ENCODE peak calls at places on chromosomes 13 and 19, in six cellular contexts. One of them, this sample, is unnamed.
A peak's percentile ranks its signal among the peaks of the same experiment; 100 is the strongest.

GRCh38 chr19:32223595-32224370 is 121.6 kb upstream of the ZNF507 start:
- DNase-seq in breast epithelium: no peak
- DNase-seq in GM10248: no peak
- DNase-seq in mesothelial cell of epicardium: no peak
- DNase-seq in body of pancreas: no peak
- DNase-seq in H9: no peak
- DNase-seq in this sample: no peak

GRCh38 chr13:30480292-30480947 is 14.7 kb upstream of the HMGB1 start:
- DNase-seq in body of pancreas: peak; percentile 63
- DNase-seq in mesothelial cell of epicardium: no peak
- DNase-seq in breast epithelium: peak; percentile 52
- DNase-seq in GM10248: no peak
- DNase-seq in H9: no peak
- DNase-seq in this sample: no peak

GRCh38 chr19:14555918-14556661 is 15.8 kb downstream of the NDUFB7 start:
- DNase-seq in GM10248: no peak
- DNase-seq in body of pancreas: no peak
- DNase-seq in mesothelial cell of epicardium: no peak
- DNase-seq in breast epithelium: peak; percentile 67
- DNase-seq in H9: peak; percentile 30
- DNase-seq in this sample: no peak

GRCh38 chr13:59890064-59890463 is 273.7 kb downstream of the DIAPH3 start:
- DNase-seq in breast epithelium: no peak
- DNase-seq in H9: no peak
- DNase-seq in mesothelial cell of epicardium: no peak
- DNase-seq in GM10248: no peak
- DNase-seq in body of pancreas: no peak
- DNase-seq in this sample: peak; percentile 64

GRCh38 chr19:4851551-4852290 is 15.7 kb downstream of the PLIN3 start:
- DNase-seq in breast epithelium: peak; percentile 45
- DNase-seq in GM10248: peak; percentile 84
- DNase-seq in mesothelial cell of epicardium: peak; percentile 78
- DNase-seq in body of pancreas: peak; percentile 80
- DNase-seq in H9: peak; percentile 89
- DNase-seq in this sample: peak; percentile 49

GRCh38 chr19:54928299-54928698 is 19.0 kb downstream of the NLRP7 start:
- DNase-seq in H9: no peak
- DNase-seq in breast epithelium: no peak
- DNase-seq in GM10248: no peak
- DNase-seq in body of pancreas: no peak
- DNase-seq in mesothelial cell of epicardium: no peak
- DNase-seq in this sample: no peak

GRCh38 chr19:42184401-42184861 is 33.0 kb downstream of the DEDD2 start:
- DNase-seq in H9: peak; percentile 94
- DNase-seq in mesothelial cell of epicardium: peak; percentile 79
- DNase-seq in breast epithelium: peak; percentile 44
- DNase-seq in GM10248: peak; percentile 80
- DNase-seq in body of pancreas: peak; percentile 85
- DNase-seq in this sample: peak; percentile 95

GRCh38 chr13:65943024-65943423 is 1287.1 kb downstream of the PCDH9 start:
- DNase-seq in body of pancreas: no peak
- DNase-seq in H9: no peak
- DNase-seq in GM10248: no peak
- DNase-seq in breast epithelium: no peak
- DNase-seq in mesothelial cell of epicardium: no peak
- DNase-seq in this sample: peak; percentile 83

GRCh38 chr19:40337594-40337993 is 10.6 kb downstream of the C19orf47 start:
- DNase-seq in mesothelial cell of epicardium: no peak
- DNase-seq in breast epithelium: no peak
- DNase-seq in H9: no peak
- DNase-seq in body of pancreas: no peak
- DNase-seq in GM10248: no peak
- DNase-seq in this sample: no peak

GRCh38 chr19:40337107-40337506 is 11.1 kb downstream of the C19orf47 start:
- DNase-seq in breast epithelium: no peak
- DNase-seq in body of pancreas: no peak
- DNase-seq in H9: no peak
- DNase-seq in mesothelial cell of epicardium: no peak
- DNase-seq in GM10248: no peak
- DNase-seq in this sample: no peak

GRCh38 chr19:40332669-40333068 is 15.5 kb downstream of the C19orf47 start:
- DNase-seq in GM10248: no peak
- DNase-seq in breast epithelium: no peak
- DNase-seq in mesothelial cell of epicardium: no peak
- DNase-seq in H9: no peak
- DNase-seq in body of pancreas: no peak
- DNase-seq in this sample: no peak

GRCh38 chr19:40335855-40336700 is 12.1 kb downstream of the C19orf47 start:
- DNase-seq in GM10248: no peak
- DNase-seq in body of pancreas: no peak
- DNase-seq in breast epithelium: no peak
- DNase-seq in H9: no peak
- DNase-seq in mesothelial cell of epicardium: no peak
- DNase-seq in this sample: no peak

DNA sequence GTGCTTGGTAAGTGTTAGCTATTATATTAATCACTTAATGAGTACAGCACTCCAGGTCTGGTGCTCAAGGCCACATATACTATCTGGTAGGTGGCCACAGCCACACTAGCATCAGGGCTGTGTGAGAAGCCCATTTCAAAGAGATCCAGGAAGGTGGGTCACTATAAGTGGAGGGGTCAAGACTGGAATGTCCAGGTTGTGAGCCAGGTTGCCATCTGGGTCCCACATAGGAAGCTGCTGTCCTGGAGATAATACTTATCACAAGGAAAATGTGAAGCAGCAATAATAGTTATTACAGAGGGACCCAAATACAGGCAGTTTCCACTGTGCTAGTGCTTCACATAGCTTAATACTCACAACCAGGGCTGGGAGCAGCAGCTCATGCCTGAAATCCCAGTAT is 13.1 kb downstream of the C19orf47 start:
- DNase-seq in mesothelial cell of epicardium: no peak
- DNase-seq in breast epithelium: no peak
- DNase-seq in GM10248: no peak
- DNase-seq in H9: no peak
- DNase-seq in body of pancreas: no peak
- DNase-seq in this sample: no peak
- TF ChIP-seq CTCF in mesothelial cell of epicardium: no peak
- TF ChIP-seq CTCF in breast epithelium: no peak
- TF ChIP-seq CTCF in GM10248: no peak
- TF ChIP-seq CTCF in H9: no peak
- TF ChIP-seq CTCF in body of pancreas: no peak
- TF ChIP-seq CTCF in this sample: no peak

GRCh38 chr13:76223565-76223964 is 587.4 kb downstream of the LMO7 start:
- DNase-seq in mesothelial cell of epicardium: no peak
- DNase-seq in breast epithelium: no peak
- DNase-seq in GM10248: no peak
- DNase-seq in H9: peak; percentile 33
- DNase-seq in body of pancreas: no peak
- DNase-seq in this sample: peak; percentile 11
- TF ChIP-seq CTCF in mesothelial cell of epicardium: no peak
- TF ChIP-seq CTCF in breast epithelium: no peak
- TF ChIP-seq CTCF in GM10248: no peak
- TF ChIP-seq CTCF in H9: peak; percentile 52
- TF ChIP-seq CTCF in body of pancreas: no peak
- TF ChIP-seq CTCF in this sample: peak; percentile 34

GRCh38 chr13:77521194-77521593 is 14.3 kb upstream of the SCEL start:
- DNase-seq in H9: no peak
- DNase-seq in mesothelial cell of epicardium: no peak
- DNase-seq in breast epithelium: no peak
- DNase-seq in GM10248: no peak
- DNase-seq in body of pancreas: no peak
- DNase-seq in this sample: peak; percentile 11

GRCh38 chr13:77519808-77520207 is 15.7 kb upstream of the SCEL start:
- DNase-seq in breast epithelium: no peak
- DNase-seq in mesothelial cell of epicardium: no peak
- DNase-seq in body of pancreas: no peak
- DNase-seq in GM10248: no peak
- DNase-seq in H9: no peak
- DNase-seq in this sample: peak; percentile 28

GRCh38 chr13:77523386-77523785 is 12.1 kb upstream of the SCEL start:
- DNase-seq in breast epithelium: no peak
- DNase-seq in mesothelial cell of epicardium: no peak
- DNase-seq in body of pancreas: no peak
- DNase-seq in GM10248: no peak
- DNase-seq in H9: no peak
- DNase-seq in this sample: no peak

GRCh38 chr13:77522444-77522843 is 13.1 kb upstream of the SCEL start:
- DNase-seq in H9: no peak
- DNase-seq in GM10248: no peak
- DNase-seq in body of pancreas: no peak
- DNase-seq in mesothelial cell of epicardium: no peak
- DNase-seq in breast epithelium: no peak
- DNase-seq in this sample: no peak

GRCh38 chr13:77521595-77522367 is 13.7 kb upstream of the SCEL start:
- DNase-seq in H9: peak; percentile 55
- DNase-seq in breast epithelium: no peak
- DNase-seq in mesothelial cell of epicardium: no peak
- DNase-seq in body of pancreas: no peak
- DNase-seq in GM10248: no peak
- DNase-seq in this sample: peak; percentile 38
- TF ChIP-seq CTCF in H9: peak; percentile 22
- TF ChIP-seq CTCF in breast epithelium: no peak
- TF ChIP-seq CTCF in mesothelial cell of epicardium: no peak
- TF ChIP-seq CTCF in body of pancreas: no peak
- TF ChIP-seq CTCF in GM10248: no peak
- TF ChIP-seq CTCF in this sample: no peak

GRCh38 chr13:28313579-28313978 is 175.2 kb downstream of the PAN3 start:
- DNase-seq in GM10248: peak; percentile 32
- DNase-seq in H9: no peak
- DNase-seq in breast epithelium: no peak
- DNase-seq in mesothelial cell of epicardium: no peak
- DNase-seq in body of pancreas: no peak
- DNase-seq in this sample: peak; percentile 34
- TF ChIP-seq CTCF in GM10248: peak; percentile 22
- TF ChIP-seq CTCF in H9: peak; percentile 66
- TF ChIP-seq CTCF in breast epithelium: no peak
- TF ChIP-seq CTCF in mesothelial cell of epicardium: no peak
- TF ChIP-seq CTCF in body of pancreas: no peak
- TF ChIP-seq CTCF in this sample: peak; percentile 26

This sample was measured in fibroblast of the aortic adventitia.